ENCODE peak calls at places on chromosomes 12 and 14, in six cellular contexts. M, Q, H, O, N and J are unnamed samples.
A peak's percentile ranks its signal among the peaks of the same experiment; 100 is the strongest.

GRCh38 chr12:54592316-54592715 is 3.9 kb upstream of the PPP1R1A start:
- DNase-seq in N (no peak), H (no peak), O (no peak), M (no peak), Q (no peak), J (peak; percentile 80)

GRCh38 chr14:90491221-90491867 is 94.5 kb downstream of the CALM1 start:
- DNase-seq in H (no peak), M (peak; percentile 6), O (peak; percentile 52), Q (peak; percentile 41), N (no peak), J (no peak)

GRCh38 chr12:988616-989015 is 2.4 kb upstream of the ERC1 start:
- DNase-seq in O (no peak), N (no peak), Q (no peak), M (no peak), H (no peak), J (no peak)

GRCh38 chr12:87368259-87368658 is 660.9 kb downstream of the C12orf50 start:
- DNase-seq in N (no peak), M (no peak), Q (no peak), O (no peak), H (no peak), J (no peak)

GRCh38 chr12:5071496-5071895 is 27.8 kb downstream of the KCNA5 start:
- DNase-seq in M (no peak), N (no peak), O (no peak), H (no peak), Q (no peak), J (no peak)

GRCh38 chr12:11171953-11172675 is 1.1 kb downstream of the SMIM10L1 start:
- DNase-seq in M (no peak), H (no peak), O (no peak), Q (no peak), N (no peak), J (peak; percentile 37)

GRCh38 chr14:72882047-72882446 is 11.9 kb downstream of the DPF3 start:
- DNase-seq in M (no peak), O (no peak), Q (no peak), H (no peak), N (no peak), J (no peak)

GRCh38 chr14:77140343-77140936 is 1.2 kb downstream of the ZDHHC22 start:
- DNase-seq in Q (no peak), M (no peak), N (no peak), O (no peak), H (no peak), J (no peak)

GRCh38 chr14:24461336-24461735 is 18.8 kb upstream of the SDR39U1 start:
- DNase-seq in O (no peak), N (no peak), H (no peak), M (no peak), Q (no peak), J (no peak)

GRCh38 chr12:103774977-103775560 is 66.0 kb downstream of the NT5DC3 start:
- DNase-seq in M (no peak), N (no peak), H (no peak), O (no peak), Q (no peak), J (no peak)

GRCh38 chr12:14384783-14385638 is 19.5 kb downstream of the ATF7IP start:
- DNase-seq in N (no peak), O (peak; percentile 97), H (peak; percentile 37), Q (peak; percentile 90), M (peak; percentile 87), J (peak; percentile 88)

GRCh38 chr12:53219956-53220856 is 11.8 kb downstream of the RARG start:
- DNase-seq in H (peak; percentile 75), O (peak; percentile 82), N (peak; percentile 84), Q (no peak), M (no peak), J (no peak)

GRCh38 chr12:27709932-27710591 is 570 bp upstream of the MRPS35 start:
- DNase-seq in N (peak; percentile 67), Q (peak; percentile 31), M (no peak), H (no peak), O (peak; percentile 72), J (peak; percentile 27)

GRCh38 chr14:76908834-76909233 is 82.6 kb downstream of the LRRC74A start:
- DNase-seq in H (peak; percentile 30), Q (no peak), M (no peak), O (no peak), N (no peak), J (no peak)

GRCh38 chr12:69676257-69677012 is 22.7 kb downstream of the BEST3 start:
- DNase-seq in N (no peak), H (no peak), O (no peak), M (no peak), Q (no peak), J (no peak)

GRCh38 chr14:99724196-99724891 is 40.2 kb downstream of the CYP46A1 start:
- DNase-seq in H (no peak), O (no peak), M (no peak), N (peak; percentile 40), Q (no peak), J (no peak)

GRCh38 chr12:19125325-19125724 is 4.2 kb upstream of the PLEKHA5 start:
- DNase-seq in H (no peak), M (no peak), Q (no peak), O (peak; percentile 26), N (no peak), J (no peak)

GRCh38 chr12:91811481-91812287 is 334.0 kb downstream of the BTG1 start:
- DNase-seq in Q (no peak), M (peak; percentile 21), O (peak; percentile 73), N (peak; percentile 75), H (peak; percentile 60), J (peak; percentile 7)

GRCh38 chr12:79834712-79835376 is 100.1 kb downstream of the PPP1R12A start:
- DNase-seq in M (no peak), N (no peak), H (no peak), Q (no peak), O (no peak), J (no peak)

GRCh38 chr14:64910847-64911495 is 3.3 kb upstream of the CHURC1 start:
- DNase-seq in N (no peak), H (no peak), Q (no peak), M (peak; percentile 13), O (peak; percentile 43), J (no peak)

GRCh38 chr12:80607361-80608135 is 99.9 kb upstream of the MYF6 start:
- DNase-seq in Q (no peak), N (no peak), H (no peak), M (no peak), O (no peak), J (no peak)

GRCh38 chr14:52906141-52906601 is 44.7 kb downstream of the FERMT2 start:
- DNase-seq in Q (peak; percentile 58), O (peak; percentile 89), N (no peak), M (peak; percentile 67), H (no peak), J (peak; percentile 77)

GRCh38 chr14:68936476-68936875 is 42.6 kb downstream of the ACTN1 start:
- DNase-seq in H (no peak), N (no peak), Q (no peak), O (no peak), M (no peak), J (no peak)

GRCh38 chr14:68938515-68939423 is 40.3 kb downstream of the ACTN1 start:
- DNase-seq in M (no peak), O (peak; percentile 65), H (no peak), N (no peak), Q (no peak), J (peak; percentile 59)

GRCh38 chr14:68939424-68939892 is 39.6 kb downstream of the ACTN1 start:
- DNase-seq in O (no peak), M (no peak), H (no peak), N (no peak), Q (no peak), J (no peak)

GRCh38 chr14:68936980-68937379 is 42.1 kb downstream of the ACTN1 start:
- DNase-seq in M (no peak), O (no peak), N (no peak), Q (no peak), H (no peak), J (no peak)

DNA sequence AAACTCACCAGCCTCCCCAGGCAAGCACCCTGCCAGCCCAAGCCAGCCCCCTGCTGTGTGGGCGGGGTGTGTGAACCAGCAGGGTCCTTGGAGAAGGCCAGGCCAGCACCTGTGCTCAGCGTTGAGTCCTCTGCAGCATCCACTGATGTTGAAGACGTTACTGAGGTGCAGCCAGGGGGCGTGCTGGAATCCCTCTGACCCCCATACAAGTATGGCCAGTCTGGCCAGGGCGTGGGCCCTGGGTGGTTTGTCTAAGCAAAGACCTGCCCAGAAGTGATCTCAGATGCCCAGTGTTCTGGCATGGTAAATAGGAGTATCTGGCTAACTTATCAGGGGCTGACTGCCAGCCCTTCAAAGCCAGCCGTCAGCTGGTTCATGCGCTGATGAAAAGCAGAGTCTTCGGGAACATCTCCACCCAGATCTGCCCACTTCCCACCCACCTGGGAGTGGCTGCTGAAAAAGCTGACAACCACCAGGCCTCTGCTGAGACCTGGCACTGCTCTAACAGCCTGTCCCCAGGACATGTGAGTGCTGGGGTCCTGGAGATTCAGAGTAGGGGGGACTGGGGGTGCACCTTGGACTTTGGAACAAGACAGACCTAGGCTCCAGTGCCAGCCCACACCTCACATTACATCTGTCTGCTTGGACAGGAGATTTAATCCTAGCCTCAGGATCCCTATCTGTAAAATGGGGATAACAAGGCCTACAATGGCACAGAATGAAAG is 41.1 kb downstream of the ACTN1 start:
- DNase-seq in O (peak; percentile 52), N (no peak), Q (no peak), M (no peak), H (no peak), J (no peak)
- TF ChIP-seq CTCF in O (peak; percentile 38), N (peak; percentile 20), Q (no peak), M (peak; percentile 35), H (no peak), J (peak; percentile 55)

GRCh38 chr12:109612975-109613502 is 39.4 kb downstream of the MVK start:
- DNase-seq in O (peak; percentile 5), Q (no peak), N (no peak), M (no peak), H (no peak), J (no peak)
- TF ChIP-seq CTCF in O (peak; percentile 44), Q (peak; percentile 35), N (peak; percentile 7), M (peak; percentile 42), H (no peak), J (peak; percentile 51)

DNA sequence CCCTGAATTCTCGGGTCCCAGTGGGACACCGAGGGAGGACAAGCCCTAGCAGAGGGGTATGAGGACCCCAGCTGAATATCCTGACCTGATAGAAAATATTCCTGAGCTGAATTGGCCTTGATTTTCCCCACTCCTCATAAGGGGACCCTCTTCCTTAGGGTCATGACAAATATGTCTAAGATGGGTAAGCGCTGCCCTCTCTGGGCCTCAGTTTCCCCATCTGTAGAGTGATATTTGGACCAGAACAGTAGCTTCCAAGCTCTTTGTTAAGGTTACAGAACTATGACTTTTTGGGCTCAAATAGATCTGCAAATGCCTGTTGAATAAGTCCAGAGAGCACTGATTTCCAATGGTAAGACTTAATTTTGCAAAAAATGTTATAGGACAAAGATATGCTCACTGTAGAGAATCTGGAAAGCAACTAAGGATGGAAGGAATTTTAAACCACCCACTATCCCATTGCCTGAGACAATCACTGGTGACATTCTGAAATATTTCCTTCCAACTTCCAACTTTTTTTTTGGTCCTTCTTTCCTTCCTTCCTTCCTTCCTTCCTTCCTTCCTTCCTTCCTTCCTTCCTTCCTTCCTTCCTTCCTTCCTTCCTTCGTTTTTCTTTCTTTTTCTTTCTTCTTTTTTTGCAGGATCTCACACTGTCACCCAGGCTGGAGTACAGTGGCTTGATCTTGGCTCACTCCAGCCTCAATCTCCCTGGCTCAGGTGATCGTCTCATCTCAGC is 32.0 kb downstream of the MYL2 start:
- DNase-seq in N (no peak), H (no peak), O (no peak), Q (no peak), M (no peak), J (no peak)
- TF ChIP-seq CTCF in N (no peak), H (peak; percentile 54), O (no peak), Q (no peak), M (no peak), J (no peak)

GRCh38 chr12:46004715-46005114 is 14.3 kb upstream of the SCAF11 start:
- DNase-seq in M (no peak), O (no peak), H (no peak), Q (no peak), N (no peak), J (no peak)

GRCh38 chr12:46005823-46006222 is 15.4 kb upstream of the SCAF11 start:
- DNase-seq in Q (no peak), O (no peak), M (no peak), N (no peak), H (no peak), J (no peak)

GRCh38 chr12:46005151-46005797 is 14.9 kb upstream of the SCAF11 start:
- DNase-seq in N (no peak), Q (no peak), M (no peak), H (no peak), O (no peak), J (no peak)
- TF ChIP-seq CTCF in N (peak; percentile 39), Q (peak; percentile 4), M (peak; percentile 48), H (peak; percentile 45), O (no peak), J (no peak)